ENCODE peak calls at places on chromosomes 4 and X, in four cellular contexts. One of them, this sample, is unnamed.

GRCh38 chrX:51332188-51332942 is at the start of gene NUDT10:
- DNase-seq in activated T-helper 1 cell treated with anti-CD3 and anti-CD28 coated beads, Interleukin-2, amount 50 U/mL, for 16 hours: no peak
- DNase-seq in fibroblast of pulmonary artery: peak
- DNase-seq in NCI-H510A treated with DMSO at 0.1 percent for 48 hours: no peak
- DNase-seq in this sample: no peak

GRCh38 chr4:105520819-105521790 is 31.3 kb upstream of the ARHGEF38 start:
- DNase-seq in activated T-helper 1 cell treated with anti-CD3 and anti-CD28 coated beads, Interleukin-2, amount 50 U/mL, for 16 hours: no peak
- DNase-seq in fibroblast of pulmonary artery: peak
- DNase-seq in NCI-H510A treated with DMSO at 0.1 percent for 48 hours: peak
- DNase-seq in this sample: no peak

GRCh38 chrX:120301960-120302359 is 9.3 kb downstream of the TMEM255A start:
- DNase-seq in activated T-helper 1 cell treated with anti-CD3 and anti-CD28 coated beads, Interleukin-2, amount 50 U/mL, for 16 hours: no peak
- DNase-seq in fibroblast of pulmonary artery: no peak
- DNase-seq in NCI-H510A treated with DMSO at 0.1 percent for 48 hours: peak
- DNase-seq in this sample: no peak

GRCh38 chr4:105895609-105896460 is 564 bp downstream of the NPNT start:
- DNase-seq in activated T-helper 1 cell treated with anti-CD3 and anti-CD28 coated beads, Interleukin-2, amount 50 U/mL, for 16 hours: no peak
- DNase-seq in fibroblast of pulmonary artery: no peak
- DNase-seq in NCI-H510A treated with DMSO at 0.1 percent for 48 hours: no peak
- DNase-seq in this sample: no peak

GRCh38 chr4:2787230-2788100 is 5.4 kb upstream of the SH3BP2 start:
- DNase-seq in activated T-helper 1 cell treated with anti-CD3 and anti-CD28 coated beads, Interleukin-2, amount 50 U/mL, for 16 hours: no peak
- DNase-seq in fibroblast of pulmonary artery: no peak
- DNase-seq in NCI-H510A treated with DMSO at 0.1 percent for 48 hours: no peak
- DNase-seq in this sample: peak

GRCh38 chr4:81647388-81647787 is 175.7 kb upstream of the RASGEF1B start:
- DNase-seq in activated T-helper 1 cell treated with anti-CD3 and anti-CD28 coated beads, Interleukin-2, amount 50 U/mL, for 16 hours: no peak
- DNase-seq in fibroblast of pulmonary artery: no peak
- DNase-seq in NCI-H510A treated with DMSO at 0.1 percent for 48 hours: no peak
- DNase-seq in this sample: no peak

GRCh38 chrX:150565551-150565950 is 2.9 kb upstream of the MTM1 start:
- DNase-seq in activated T-helper 1 cell treated with anti-CD3 and anti-CD28 coated beads, Interleukin-2, amount 50 U/mL, for 16 hours: no peak
- DNase-seq in fibroblast of pulmonary artery: no peak
- DNase-seq in NCI-H510A treated with DMSO at 0.1 percent for 48 hours: no peak
- DNase-seq in this sample: no peak

GRCh38 chrX:39614680-39614998 is 483.1 kb downstream of the BCOR start:
- DNase-seq in activated T-helper 1 cell treated with anti-CD3 and anti-CD28 coated beads, Interleukin-2, amount 50 U/mL, for 16 hours: no peak
- DNase-seq in fibroblast of pulmonary artery: no peak
- DNase-seq in NCI-H510A treated with DMSO at 0.1 percent for 48 hours: no peak
- DNase-seq in this sample: no peak

GRCh38 chr4:69748176-69748575 is 12.2 kb downstream of the SULT1B1 start:
- DNase-seq in activated T-helper 1 cell treated with anti-CD3 and anti-CD28 coated beads, Interleukin-2, amount 50 U/mL, for 16 hours: no peak
- DNase-seq in fibroblast of pulmonary artery: peak
- DNase-seq in NCI-H510A treated with DMSO at 0.1 percent for 48 hours: peak
- DNase-seq in this sample: no peak

GRCh38 chrX:49037883-49038475 is 5.2 kb downstream of the TFE3 start:
- DNase-seq in activated T-helper 1 cell treated with anti-CD3 and anti-CD28 coated beads, Interleukin-2, amount 50 U/mL, for 16 hours: no peak
- DNase-seq in fibroblast of pulmonary artery: peak
- DNase-seq in NCI-H510A treated with DMSO at 0.1 percent for 48 hours: no peak
- DNase-seq in this sample: no peak

GRCh38 chr4:145492376-145492775 is 10.7 kb downstream of the SMAD1 start:
- DNase-seq in activated T-helper 1 cell treated with anti-CD3 and anti-CD28 coated beads, Interleukin-2, amount 50 U/mL, for 16 hours: no peak
- DNase-seq in fibroblast of pulmonary artery: no peak
- DNase-seq in NCI-H510A treated with DMSO at 0.1 percent for 48 hours: no peak
- DNase-seq in this sample: no peak

GRCh38 chrX:23752740-23753435 is 9.8 kb upstream of the ACOT9 start:
- DNase-seq in activated T-helper 1 cell treated with anti-CD3 and anti-CD28 coated beads, Interleukin-2, amount 50 U/mL, for 16 hours: no peak
- DNase-seq in fibroblast of pulmonary artery: peak
- DNase-seq in NCI-H510A treated with DMSO at 0.1 percent for 48 hours: no peak
- DNase-seq in this sample: no peak

GRCh38 chr4:184363258-184363657 is 111.1 kb downstream of the IRF2 start:
- DNase-seq in activated T-helper 1 cell treated with anti-CD3 and anti-CD28 coated beads, Interleukin-2, amount 50 U/mL, for 16 hours: no peak
- DNase-seq in fibroblast of pulmonary artery: no peak
- DNase-seq in NCI-H510A treated with DMSO at 0.1 percent for 48 hours: no peak
- DNase-seq in this sample: no peak

GRCh38 chrX:72208126-72208525 is 26.6 kb downstream of the PIN4 start:
- DNase-seq in activated T-helper 1 cell treated with anti-CD3 and anti-CD28 coated beads, Interleukin-2, amount 50 U/mL, for 16 hours: no peak
- DNase-seq in fibroblast of pulmonary artery: no peak
- DNase-seq in NCI-H510A treated with DMSO at 0.1 percent for 48 hours: no peak
- DNase-seq in this sample: no peak

GRCh38 chr4:8409271-8410065 is 31.1 kb downstream of the ACOX3 start:
- DNase-seq in activated T-helper 1 cell treated with anti-CD3 and anti-CD28 coated beads, Interleukin-2, amount 50 U/mL, for 16 hours: peak
- DNase-seq in fibroblast of pulmonary artery: peak
- DNase-seq in NCI-H510A treated with DMSO at 0.1 percent for 48 hours: no peak
- DNase-seq in this sample: no peak

GRCh38 chr4:150782921-150783320 is 201.0 kb downstream of the MAB21L2 start:
- DNase-seq in activated T-helper 1 cell treated with anti-CD3 and anti-CD28 coated beads, Interleukin-2, amount 50 U/mL, for 16 hours: no peak
- DNase-seq in fibroblast of pulmonary artery: peak
- DNase-seq in NCI-H510A treated with DMSO at 0.1 percent for 48 hours: no peak
- DNase-seq in this sample: no peak

GRCh38 chr4:151946718-151947117 is 185.9 kb upstream of the GATB start:
- DNase-seq in activated T-helper 1 cell treated with anti-CD3 and anti-CD28 coated beads, Interleukin-2, amount 50 U/mL, for 16 hours: no peak
- DNase-seq in fibroblast of pulmonary artery: no peak
- DNase-seq in NCI-H510A treated with DMSO at 0.1 percent for 48 hours: no peak
- DNase-seq in this sample: no peak

GRCh38 chrX:78329486-78329885 is 2.1 kb upstream of the CYSLTR1 start:
- DNase-seq in activated T-helper 1 cell treated with anti-CD3 and anti-CD28 coated beads, Interleukin-2, amount 50 U/mL, for 16 hours: no peak
- DNase-seq in fibroblast of pulmonary artery: no peak
- DNase-seq in NCI-H510A treated with DMSO at 0.1 percent for 48 hours: no peak
- DNase-seq in this sample: no peak

GRCh38 chr4:2356123-2357069 is 62.0 kb downstream of the ZFYVE28 start:
- DNase-seq in activated T-helper 1 cell treated with anti-CD3 and anti-CD28 coated beads, Interleukin-2, amount 50 U/mL, for 16 hours: no peak
- DNase-seq in fibroblast of pulmonary artery: no peak
- DNase-seq in NCI-H510A treated with DMSO at 0.1 percent for 48 hours: no peak
- DNase-seq in this sample: no peak

GRCh38 chrX:9785944-9786741 is at the start of gene SHROOM2:
- DNase-seq in activated T-helper 1 cell treated with anti-CD3 and anti-CD28 coated beads, Interleukin-2, amount 50 U/mL, for 16 hours: no peak
- DNase-seq in fibroblast of pulmonary artery: peak
- DNase-seq in NCI-H510A treated with DMSO at 0.1 percent for 48 hours: peak
- DNase-seq in this sample: no peak

GRCh38 chrX:71941145-71941544 is 30.5 kb downstream of the NHSL2 start:
- DNase-seq in activated T-helper 1 cell treated with anti-CD3 and anti-CD28 coated beads, Interleukin-2, amount 50 U/mL, for 16 hours: no peak
- DNase-seq in fibroblast of pulmonary artery: no peak
- DNase-seq in NCI-H510A treated with DMSO at 0.1 percent for 48 hours: no peak
- DNase-seq in this sample: no peak

GRCh38 chr4:25879991-25880641 is 17.3 kb upstream of the SEL1L3 start:
- DNase-seq in activated T-helper 1 cell treated with anti-CD3 and anti-CD28 coated beads, Interleukin-2, amount 50 U/mL, for 16 hours: no peak
- DNase-seq in fibroblast of pulmonary artery: peak
- DNase-seq in NCI-H510A treated with DMSO at 0.1 percent for 48 hours: no peak
- DNase-seq in this sample: no peak

GRCh38 chr4:107854326-107855030 is 29.7 kb downstream of the SGMS2 start:
- DNase-seq in activated T-helper 1 cell treated with anti-CD3 and anti-CD28 coated beads, Interleukin-2, amount 50 U/mL, for 16 hours: no peak
- DNase-seq in fibroblast of pulmonary artery: peak
- DNase-seq in NCI-H510A treated with DMSO at 0.1 percent for 48 hours: no peak
- DNase-seq in this sample: no peak

GRCh38 chr4:82756061-82756460 is 42.5 kb downstream of the SCD5 start:
- DNase-seq in activated T-helper 1 cell treated with anti-CD3 and anti-CD28 coated beads, Interleukin-2, amount 50 U/mL, for 16 hours: no peak
- DNase-seq in fibroblast of pulmonary artery: no peak
- DNase-seq in NCI-H510A treated with DMSO at 0.1 percent for 48 hours: no peak
- DNase-seq in this sample: no peak

GRCh38 chrX:85109235-85109634 is 105.6 kb downstream of the APOOL start:
- DNase-seq in activated T-helper 1 cell treated with anti-CD3 and anti-CD28 coated beads, Interleukin-2, amount 50 U/mL, for 16 hours: no peak
- DNase-seq in fibroblast of pulmonary artery: peak
- DNase-seq in NCI-H510A treated with DMSO at 0.1 percent for 48 hours: no peak
- DNase-seq in this sample: no peak

GRCh38 chr4:133137571-133137970 is 11.5 kb upstream of the PCDH10 start:
- DNase-seq in activated T-helper 1 cell treated with anti-CD3 and anti-CD28 coated beads, Interleukin-2, amount 50 U/mL, for 16 hours: no peak
- DNase-seq in fibroblast of pulmonary artery: peak
- DNase-seq in NCI-H510A treated with DMSO at 0.1 percent for 48 hours: no peak
- DNase-seq in this sample: no peak

GRCh38 chr4:184386271-184386781 is 88.0 kb downstream of the IRF2 start:
- DNase-seq in activated T-helper 1 cell treated with anti-CD3 and anti-CD28 coated beads, Interleukin-2, amount 50 U/mL, for 16 hours: no peak
- DNase-seq in fibroblast of pulmonary artery: no peak
- DNase-seq in NCI-H510A treated with DMSO at 0.1 percent for 48 hours: no peak
- DNase-seq in this sample: no peak

GRCh38 chrX:13892856-13893255 is 76.0 kb upstream of the GPM6B start:
- DNase-seq in activated T-helper 1 cell treated with anti-CD3 and anti-CD28 coated beads, Interleukin-2, amount 50 U/mL, for 16 hours: no peak
- DNase-seq in fibroblast of pulmonary artery: no peak
- DNase-seq in NCI-H510A treated with DMSO at 0.1 percent for 48 hours: no peak
- DNase-seq in this sample: no peak

GRCh38 chr4:31051565-31051964 is 331.4 kb downstream of the PCDH7 start:
- DNase-seq in activated T-helper 1 cell treated with anti-CD3 and anti-CD28 coated beads, Interleukin-2, amount 50 U/mL, for 16 hours: no peak
- DNase-seq in fibroblast of pulmonary artery: no peak
- DNase-seq in NCI-H510A treated with DMSO at 0.1 percent for 48 hours: no peak
- DNase-seq in this sample: no peak

GRCh38 chr4:26330186-26330787 is 9.5 kb downstream of the RBPJ start:
- DNase-seq in activated T-helper 1 cell treated with anti-CD3 and anti-CD28 coated beads, Interleukin-2, amount 50 U/mL, for 16 hours: no peak
- DNase-seq in fibroblast of pulmonary artery: peak
- DNase-seq in NCI-H510A treated with DMSO at 0.1 percent for 48 hours: peak
- DNase-seq in this sample: no peak

GRCh38 chr4:93788712-93789111 is 39.8 kb upstream of the ATOH1 start:
- DNase-seq in activated T-helper 1 cell treated with anti-CD3 and anti-CD28 coated beads, Interleukin-2, amount 50 U/mL, for 16 hours: no peak
- DNase-seq in fibroblast of pulmonary artery: peak
- DNase-seq in NCI-H510A treated with DMSO at 0.1 percent for 48 hours: peak
- DNase-seq in this sample: no peak

GRCh38 chr4:21992330-21992729 is 43.8 kb upstream of the KCNIP4 start:
- DNase-seq in activated T-helper 1 cell treated with anti-CD3 and anti-CD28 coated beads, Interleukin-2, amount 50 U/mL, for 16 hours: no peak
- DNase-seq in fibroblast of pulmonary artery: peak
- DNase-seq in NCI-H510A treated with DMSO at 0.1 percent for 48 hours: no peak
- DNase-seq in this sample: no peak

GRCh38 chrX:8345473-8345872 is 119.2 kb upstream of the VCX3B start:
- DNase-seq in activated T-helper 1 cell treated with anti-CD3 and anti-CD28 coated beads, Interleukin-2, amount 50 U/mL, for 16 hours: no peak
- DNase-seq in fibroblast of pulmonary artery: no peak
- DNase-seq in NCI-H510A treated with DMSO at 0.1 percent for 48 hours: no peak
- DNase-seq in this sample: no peak

GRCh38 chr4:184807797-184808718 is 17.7 kb downstream of the ACSL1 start:
- DNase-seq in activated T-helper 1 cell treated with anti-CD3 and anti-CD28 coated beads, Interleukin-2, amount 50 U/mL, for 16 hours: no peak
- DNase-seq in fibroblast of pulmonary artery: peak
- DNase-seq in NCI-H510A treated with DMSO at 0.1 percent for 48 hours: peak
- DNase-seq in this sample: no peak

This sample was measured in lower leg skin.